ENCODE peak calls at places on chromosomes 4 and X, in five cellular contexts. One of them, this sample, is unnamed.

GRCh38 chrX:107674480-107675364 is 46.4 kb downstream of the PRPS1 start:
- DNase-seq in heart left ventricle: peak; percentile 75
- DNase-seq in neural crest cell: no peak
- DNase-seq in uterus: peak; percentile 78
- DNase-seq in mammary epithelial cell: peak; percentile 63
- DNase-seq in this sample: no peak

GRCh38 chrX:30751497-30751896 is 98.3 kb downstream of the GK start:
- DNase-seq in heart left ventricle: no peak
- DNase-seq in neural crest cell: no peak
- DNase-seq in uterus: no peak
- DNase-seq in mammary epithelial cell: peak; percentile 62
- DNase-seq in this sample: no peak

GRCh38 chr4:106208481-106209460 is 107.2 kb downstream of the TBCK start:
- DNase-seq in heart left ventricle: no peak
- DNase-seq in neural crest cell: no peak
- DNase-seq in uterus: no peak
- DNase-seq in mammary epithelial cell: no peak
- DNase-seq in this sample: no peak

GRCh38 chr4:132992686-132993085 is 156.4 kb upstream of the PCDH10 start:
- DNase-seq in heart left ventricle: no peak
- DNase-seq in neural crest cell: no peak
- DNase-seq in uterus: no peak
- DNase-seq in mammary epithelial cell: peak; percentile 15
- DNase-seq in this sample: no peak

GRCh38 chr4:1412376-1413220 is 6.4 kb upstream of the NKX1-1 start:
- DNase-seq in heart left ventricle: no peak
- DNase-seq in neural crest cell: no peak
- DNase-seq in uterus: no peak
- DNase-seq in mammary epithelial cell: no peak
- DNase-seq in this sample: no peak

GRCh38 chr4:40388248-40388647 is 53.1 kb downstream of the CHRNA9 start:
- DNase-seq in heart left ventricle: no peak
- DNase-seq in neural crest cell: no peak
- DNase-seq in uterus: no peak
- DNase-seq in mammary epithelial cell: no peak
- DNase-seq in this sample: no peak

GRCh38 chr4:102272318-102272717 is 73.0 kb downstream of the SLC39A8 start:
- DNase-seq in heart left ventricle: no peak
- DNase-seq in neural crest cell: no peak
- DNase-seq in uterus: no peak
- DNase-seq in mammary epithelial cell: no peak
- DNase-seq in this sample: no peak

GRCh38 chr4:140305053-140305452 is 68.4 kb upstream of the SCOC start:
- DNase-seq in heart left ventricle: no peak
- DNase-seq in neural crest cell: no peak
- DNase-seq in uterus: no peak
- DNase-seq in mammary epithelial cell: no peak
- DNase-seq in this sample: no peak

GRCh38 chr4:135411251-135411650 is 1209.7 kb upstream of the PABPC4L start:
- DNase-seq in heart left ventricle: no peak
- DNase-seq in neural crest cell: no peak
- DNase-seq in uterus: no peak
- DNase-seq in mammary epithelial cell: no peak
- DNase-seq in this sample: no peak

DNA sequence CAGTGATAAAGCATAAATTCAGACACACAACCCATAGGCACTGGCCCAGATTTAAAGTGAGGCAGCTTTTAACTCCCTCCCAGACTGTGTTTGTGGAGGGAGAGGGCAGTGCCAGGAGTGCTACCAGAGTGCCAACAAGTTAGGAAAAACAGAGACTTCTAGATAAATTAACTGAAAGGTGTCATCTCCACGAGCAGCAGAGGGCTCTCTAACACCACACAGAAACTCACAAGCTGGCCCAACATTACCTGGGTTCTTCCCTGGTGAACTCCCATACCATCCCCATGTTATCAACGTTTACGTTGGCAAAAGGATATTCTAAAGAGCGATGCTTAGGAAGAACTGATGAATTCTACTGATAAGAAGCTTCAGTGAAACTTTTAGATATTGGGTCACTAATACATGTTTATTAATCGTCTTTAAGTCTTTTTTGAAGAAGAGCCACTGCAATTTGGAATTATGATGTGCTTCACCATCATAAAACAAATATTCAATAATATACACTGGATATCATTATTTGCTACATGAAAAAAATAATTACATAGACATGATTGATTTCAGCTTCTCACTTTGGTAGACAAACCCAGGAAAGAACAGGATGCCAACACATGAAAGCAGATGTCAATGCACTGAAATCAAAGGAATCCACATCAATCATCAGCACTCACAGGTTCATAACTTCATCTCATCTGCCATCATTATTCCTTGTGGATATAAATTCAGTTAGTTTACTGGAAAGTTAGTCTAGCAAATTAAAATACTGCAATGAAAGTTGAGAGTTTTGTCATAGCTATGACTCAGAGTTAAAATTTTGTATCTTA is 121.2 kb upstream of the NAP1L5 start:
- DNase-seq in heart left ventricle: no peak
- DNase-seq in neural crest cell: no peak
- DNase-seq in uterus: peak; percentile 41
- DNase-seq in mammary epithelial cell: peak; percentile 52
- DNase-seq in this sample: no peak
- TF ChIP-seq CTCF in heart left ventricle: peak; percentile 65
- TF ChIP-seq CTCF in neural crest cell: peak; percentile 67
- TF ChIP-seq CTCF in uterus: peak; percentile 69
- TF ChIP-seq CTCF in mammary epithelial cell: peak; percentile 80
- TF ChIP-seq CTCF in this sample: peak; percentile 50

DNA sequence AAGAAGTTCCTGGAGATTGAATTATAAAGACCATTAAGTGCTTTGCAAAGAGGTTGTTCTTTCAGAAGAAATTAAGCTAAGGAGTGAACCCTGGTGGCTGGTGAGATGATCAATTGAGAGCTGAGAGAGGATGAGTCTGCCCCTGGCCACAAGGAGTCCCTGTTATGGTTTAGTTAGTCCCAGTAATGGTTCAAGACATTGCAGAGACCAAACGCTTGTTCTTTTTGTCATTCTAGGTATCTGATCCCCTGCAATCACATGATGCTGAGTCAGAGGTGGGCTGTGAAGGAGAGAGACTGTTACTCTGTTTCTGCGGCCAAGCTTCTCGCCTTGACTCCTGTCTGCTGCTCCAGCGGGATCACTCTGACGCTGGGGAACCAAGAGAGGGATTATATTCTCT is 114.5 kb downstream of the GATB start:
- DNase-seq in heart left ventricle: no peak
- DNase-seq in neural crest cell: no peak
- DNase-seq in uterus: no peak
- DNase-seq in mammary epithelial cell: no peak
- DNase-seq in this sample: no peak
- TF ChIP-seq CTCF in heart left ventricle: no peak
- TF ChIP-seq CTCF in neural crest cell: no peak
- TF ChIP-seq CTCF in uterus: no peak
- TF ChIP-seq CTCF in mammary epithelial cell: no peak
- TF ChIP-seq CTCF in this sample: no peak

GRCh38 chr4:15675363-15675762 is 6.3 kb upstream of the FAM200B start:
- DNase-seq in heart left ventricle: no peak
- DNase-seq in neural crest cell: no peak
- DNase-seq in uterus: no peak
- DNase-seq in mammary epithelial cell: no peak
- DNase-seq in this sample: no peak
- TF ChIP-seq CTCF in heart left ventricle: no peak
- TF ChIP-seq CTCF in neural crest cell: no peak
- TF ChIP-seq CTCF in uterus: no peak
- TF ChIP-seq CTCF in mammary epithelial cell: no peak
- TF ChIP-seq CTCF in this sample: no peak

DNA sequence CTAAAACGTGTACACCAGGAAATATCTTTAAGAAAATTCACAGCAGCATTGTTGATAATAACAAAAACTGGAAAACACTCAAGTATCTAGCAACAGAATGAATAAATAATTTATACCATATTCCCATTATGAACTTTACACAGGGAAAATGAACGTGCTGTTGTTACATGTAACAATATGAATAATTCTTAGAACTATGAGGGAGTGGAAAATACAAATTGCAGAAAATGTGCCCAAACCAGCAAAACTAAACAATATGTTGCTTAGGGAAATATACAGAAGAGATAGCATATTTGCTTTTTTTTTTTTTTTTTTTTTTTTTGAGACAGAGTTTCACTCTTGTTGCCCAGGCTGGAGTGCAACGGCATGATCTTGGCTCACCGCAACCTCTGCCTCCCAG is 14.8 kb upstream of the FAT1 start:
- DNase-seq in heart left ventricle: no peak
- DNase-seq in neural crest cell: no peak
- DNase-seq in uterus: no peak
- DNase-seq in mammary epithelial cell: no peak
- DNase-seq in this sample: no peak
- TF ChIP-seq CTCF in heart left ventricle: no peak
- TF ChIP-seq CTCF in neural crest cell: no peak
- TF ChIP-seq CTCF in uterus: no peak
- TF ChIP-seq CTCF in mammary epithelial cell: no peak
- TF ChIP-seq CTCF in this sample: no peak

GRCh38 chr4:90602728-90603127 is 475.5 kb downstream of the CCSER1 start:
- DNase-seq in heart left ventricle: no peak
- DNase-seq in neural crest cell: no peak
- DNase-seq in uterus: no peak
- DNase-seq in mammary epithelial cell: no peak
- DNase-seq in this sample: no peak
- TF ChIP-seq CTCF in heart left ventricle: no peak
- TF ChIP-seq CTCF in neural crest cell: no peak
- TF ChIP-seq CTCF in uterus: no peak
- TF ChIP-seq CTCF in mammary epithelial cell: no peak
- TF ChIP-seq CTCF in this sample: no peak

This sample was measured in progenitor cell of endocrine pancreas.